ENCODE peak calls at places on chromosomes 1 and 21, in six cellular contexts. E, N, Y, L, Z and T are unnamed samples.

GRCh38 chr21:44375281-44375651 is 21.8 kb downstream of the TRPM2 start:
- DNase-seq in L (no peak), E (peak; percentile 36), Z (peak; percentile 31), N (peak; percentile 39), Y (no peak), T (no peak)

GRCh38 chr1:202144510-202145324 is at the start of gene ARL8A:
- DNase-seq in L (peak; percentile 71), Y (peak; percentile 54), Z (peak; percentile 84), E (peak; percentile 77), N (peak; percentile 71), T (no peak)

GRCh38 chr1:248111157-248111556 is 16.2 kb downstream of the OR2L13 start:
- DNase-seq in N (no peak), Z (no peak), E (no peak), Y (no peak), L (no peak), T (no peak)

GRCh38 chr1:90708826-90709225 is 8.3 kb downstream of the BARHL2 start:
- DNase-seq in N (no peak), L (no peak), E (no peak), Z (no peak), Y (no peak), T (no peak)

GRCh38 chr1:81978945-81979344 is 178.2 kb downstream of the ADGRL2 start:
- DNase-seq in Z (no peak), N (no peak), E (no peak), L (no peak), Y (no peak), T (no peak)

GRCh38 chr1:220113136-220113695 is 19.3 kb downstream of the IARS2 start:
- DNase-seq in Y (no peak), E (no peak), N (peak; percentile 19), L (no peak), Z (peak; percentile 40), T (no peak)

GRCh38 chr1:20439282-20439681 is 46.7 kb downstream of the CAMK2N1 start:
- DNase-seq in N (no peak), Y (no peak), E (no peak), Z (no peak), L (no peak), T (no peak)

GRCh38 chr1:20882837-20883236 is 95.7 kb upstream of the HP1BP3 start:
- DNase-seq in N (no peak), Y (no peak), Z (no peak), L (no peak), E (no peak), T (no peak)

GRCh38 chr1:88634538-88634937 is 49.5 kb upstream of the PKN2 start:
- DNase-seq in E (no peak), Z (no peak), L (no peak), Y (no peak), N (no peak), T (no peak)

GRCh38 chr1:230548997-230549396 is 93.3 kb upstream of the COG2 start:
- DNase-seq in E (no peak), N (no peak), Y (peak; percentile 82), Z (no peak), L (no peak), T (no peak)

GRCh38 chr21:45992311-45993209 is 11.0 kb downstream of the COL6A1 start:
- DNase-seq in N (no peak), L (peak; percentile 9), E (peak; percentile 4), Y (no peak), Z (no peak), T (no peak)

GRCh38 chr1:167782946-167783345 is 61.2 kb downstream of the MPZL1 start:
- DNase-seq in Y (no peak), N (no peak), L (no peak), Z (no peak), E (no peak), T (no peak)

GRCh38 chr1:214386747-214387146 is 105.8 kb downstream of the SMYD2 start:
- DNase-seq in Z (peak; percentile 10), Y (no peak), E (peak; percentile 87), L (no peak), N (no peak), T (peak; percentile 87)

GRCh38 chr1:72540674-72541073 is 258.3 kb upstream of the NEGR1 start:
- DNase-seq in E (no peak), N (no peak), Y (no peak), Z (no peak), L (no peak), T (no peak)

GRCh38 chr1:46343705-46344104 is 3.1 kb downstream of the NSUN4 start:
- DNase-seq in N (no peak), L (no peak), Z (no peak), Y (no peak), E (no peak), T (no peak)

GRCh38 chr1:4794020-4794780 is 139.8 kb downstream of the AJAP1 start:
- DNase-seq in Y (peak; percentile 37), Z (no peak), N (no peak), L (no peak), E (no peak), T (no peak)

GRCh38 chr1:152535774-152536173 is 21.5 kb downstream of the CRCT1 start:
- DNase-seq in Y (no peak), L (no peak), N (no peak), Z (no peak), E (no peak), T (no peak)

GRCh38 chr1:222767152-222767571 is 30.2 kb downstream of the FAM177B start:
- DNase-seq in N (no peak), Z (no peak), E (no peak), Y (no peak), L (no peak), T (no peak)

GRCh38 chr21:14487490-14488432 is 58.4 kb downstream of the SAMSN1 start:
- DNase-seq in N (no peak), L (no peak), E (no peak), Z (no peak), Y (no peak), T (no peak)

GRCh38 chr1:214446772-214447556 is 104.4 kb downstream of the PTPN14 start:
- DNase-seq in Z (no peak), L (no peak), N (no peak), Y (no peak), E (no peak), T (peak; percentile 98)

GRCh38 chr1:212595787-212596714 is 12.5 kb upstream of the ATF3 start:
- DNase-seq in N (no peak), L (no peak), Z (peak; percentile 59), Y (peak; percentile 16), E (no peak), T (peak; percentile 100)

GRCh38 chr1:153985984-153986761 is at the start of gene RAB13:
- DNase-seq in L (no peak), E (peak; percentile 91), N (no peak), Y (peak; percentile 78), Z (no peak), T (peak; percentile 76)

GRCh38 chr1:90986954-90987353 is 34.9 kb downstream of the ZNF644 start:
- DNase-seq in L (no peak), Y (no peak), E (no peak), Z (no peak), N (no peak), T (no peak)

GRCh38 chr1:2408859-2409276 is 3.5 kb downstream of the PEX10 start:
- DNase-seq in Z (no peak), N (no peak), E (peak; percentile 85), L (no peak), Y (no peak), T (no peak)

GRCh38 chr1:216562383-216562782 is 139.1 kb upstream of the USH2A start:
- DNase-seq in Z (no peak), N (no peak), Y (no peak), L (no peak), E (no peak), T (no peak)

GRCh38 chr1:15001317-15001900 is 152.1 kb upstream of the TMEM51 start:
- DNase-seq in L (no peak), Y (no peak), N (no peak), E (no peak), Z (no peak), T (peak; percentile 41)

GRCh38 chr1:117670996-117671780 is 65.3 kb downstream of the TENT5C start:
- DNase-seq in E (no peak), Z (no peak), Y (no peak), N (no peak), L (no peak), T (no peak)

GRCh38 chr1:163263818-163264217 is 57.9 kb upstream of the NUF2 start:
- DNase-seq in E (no peak), Y (no peak), Z (no peak), L (no peak), N (no peak), T (no peak)

GRCh38 chr1:28157901-28158300 is 18.6 kb downstream of the PTAFR start:
- DNase-seq in Y (no peak), E (no peak), N (no peak), Z (no peak), L (no peak), T (no peak)

GRCh38 chr1:31689821-31690220 is 14.0 kb downstream of the COL16A1 start:
- DNase-seq in Z (no peak), L (no peak), E (no peak), N (no peak), Y (no peak), T (peak; percentile 91)

GRCh38 chr1:235426143-235426542 is 58.9 kb downstream of the TBCE start:
- DNase-seq in N (no peak), Y (no peak), E (no peak), L (no peak), Z (no peak), T (no peak)

GRCh38 chr1:232982238-232982944 is 32.0 kb downstream of the NTPCR start:
- DNase-seq in Z (no peak), E (no peak), L (no peak), Y (no peak), N (no peak), T (peak; percentile 85)

GRCh38 chr1:155044812-155045690 is 6.1 kb upstream of the ADAM15 start:
- DNase-seq in L (peak; percentile 32), E (peak; percentile 89), Y (peak; percentile 30), Z (peak; percentile 61), N (peak; percentile 53), T (peak; percentile 77)

GRCh38 chr1:27555700-27556424 is 48.1 kb downstream of the AHDC1 start:
- DNase-seq in N (peak; percentile 28), Z (peak; percentile 29), Y (no peak), L (no peak), E (peak; percentile 55), T (no peak)

GRCh38 chr21:37257967-37258877 is 8.9 kb downstream of the VPS26C start:
- DNase-seq in Z (peak; percentile 83), L (peak; percentile 65), E (peak; percentile 74), Y (peak; percentile 89), N (peak; percentile 73), T (peak; percentile 43)